ENCODE peak calls at places on chromosomes 6 and 20, in four cellular contexts. One of them, this sample, is unnamed. For H3K27me3 and H3K4me1, the result is how much of the 10 kb centered on the place peaks cover.

GRCh38 chr6:170176621-170177382 is 114.1 kb downstream of the DLL1 start:
- DNase-seq in Panc1: no peak
- DNase-seq in thoracic aorta: no peak
- DNase-seq in psoas muscle: no peak
- DNase-seq in this sample: peak

GRCh38 chr20:62929051-62929538 is 2.8 kb upstream of the DIDO1 start:
- DNase-seq in Panc1: no peak
- DNase-seq in thoracic aorta: no peak
- DNase-seq in psoas muscle: peak
- DNase-seq in this sample: no peak

GRCh38 chr6:13767121-13767794 is 47.1 kb downstream of the MCUR1 start:
- DNase-seq in thoracic aorta: no peak
- DNase-seq in psoas muscle: peak
- DNase-seq in Panc1: no peak
- DNase-seq in this sample: peak

GRCh38 chr6:26033942-26034354 is 53.3 kb upstream of the HFE start:
- DNase-seq in psoas muscle: peak
- DNase-seq in thoracic aorta: no peak
- DNase-seq in Panc1: no peak
- DNase-seq in this sample: no peak

GRCh38 chr6:131061041-131061770 is 1.8 kb downstream of the EPB41L2 start:
- DNase-seq in psoas muscle: no peak
- DNase-seq in Panc1: no peak
- DNase-seq in thoracic aorta: no peak
- DNase-seq in this sample: no peak

GRCh38 chr20:10492065-10492464 is 57.0 kb downstream of the SLX4IP start:
- DNase-seq in Panc1: no peak
- DNase-seq in thoracic aorta: no peak
- DNase-seq in psoas muscle: no peak
- DNase-seq in this sample: no peak

GRCh38 chr6:104789770-104790190 is 69.9 kb downstream of the HACE1 start:
- DNase-seq in Panc1: peak
- DNase-seq in psoas muscle: no peak
- DNase-seq in thoracic aorta: no peak
- DNase-seq in this sample: no peak

GRCh38 chr20:41141153-41141815 is 3.9 kb downstream of the PLCG1 start:
- DNase-seq in thoracic aorta: no peak
- DNase-seq in Panc1: no peak
- DNase-seq in psoas muscle: peak
- DNase-seq in this sample: no peak

GRCh38 chr6:89146748-89147715 is 1.2 kb downstream of the PM20D2 start:
- DNase-seq in Panc1: no peak
- DNase-seq in psoas muscle: peak
- DNase-seq in thoracic aorta: no peak
- DNase-seq in this sample: no peak

GRCh38 chr20:61887694-61888093 is 178.0 kb downstream of the TAF4 start:
- DNase-seq in Panc1: no peak
- DNase-seq in psoas muscle: peak
- DNase-seq in thoracic aorta: no peak
- DNase-seq in this sample: no peak

GRCh38 chr20:37526238-37526838 is 1.3 kb downstream of the BLCAP start:
- DNase-seq in thoracic aorta: no peak
- DNase-seq in Panc1: no peak
- DNase-seq in psoas muscle: no peak
- DNase-seq in this sample: no peak

GRCh38 chr6:32854376-32855178 is 585 bp downstream of the PSMB9 start:
- DNase-seq in psoas muscle: no peak
- DNase-seq in thoracic aorta: no peak
- DNase-seq in Panc1: no peak
- DNase-seq in this sample: no peak

GRCh38 chr20:9344080-9344920 is 170.1 kb upstream of the LAMP5 start:
- DNase-seq in thoracic aorta: no peak
- DNase-seq in Panc1: no peak
- DNase-seq in psoas muscle: no peak
- DNase-seq in this sample: no peak

GRCh38 chr6:22102671-22103070 is 194.2 kb downstream of the PRL start:
- DNase-seq in Panc1: no peak
- DNase-seq in psoas muscle: no peak
- DNase-seq in thoracic aorta: no peak
- DNase-seq in this sample: no peak

GRCh38 chr6:34027445-34027936 is 118.4 kb downstream of the GRM4 start:
- DNase-seq in psoas muscle: peak
- DNase-seq in Panc1: no peak
- DNase-seq in thoracic aorta: no peak
- DNase-seq in this sample: no peak

GRCh38 chr6:133923938-133924593 is 29.0 kb upstream of the TBPL1 start:
- DNase-seq in thoracic aorta: peak
- DNase-seq in psoas muscle: no peak
- DNase-seq in Panc1: peak
- DNase-seq in this sample: no peak

GRCh38 chr20:59785118-59785959 is 148.1 kb downstream of the SYCP2 start:
- DNase-seq in psoas muscle: no peak
- DNase-seq in Panc1: no peak
- DNase-seq in thoracic aorta: no peak
- DNase-seq in this sample: peak
- H3K27me3 ChIP-seq in psoas muscle: under half
- H3K27me3 ChIP-seq in Panc1: under half
- H3K27me3 ChIP-seq in thoracic aorta: under half
- H3K27me3 ChIP-seq in this sample: under half

GRCh38 chr6:139060332-139060731 is 31.8 kb downstream of the ABRACL start:
- DNase-seq in Panc1: no peak
- DNase-seq in thoracic aorta: no peak
- DNase-seq in psoas muscle: no peak
- DNase-seq in this sample: no peak
- H3K4me1 ChIP-seq in Panc1: under half
- H3K4me1 ChIP-seq in thoracic aorta: under half
- H3K4me1 ChIP-seq in psoas muscle: under half
- H3K4me1 ChIP-seq in this sample: under half

GRCh38 chr20:5369622-5370021 is 52.9 kb upstream of the PROKR2 start:
- DNase-seq in thoracic aorta: no peak
- DNase-seq in Panc1: no peak
- DNase-seq in psoas muscle: no peak
- DNase-seq in this sample: no peak
- H3K27me3 ChIP-seq in thoracic aorta: under half
- H3K27me3 ChIP-seq in Panc1: under half
- H3K27me3 ChIP-seq in psoas muscle: under half
- H3K27me3 ChIP-seq in this sample: under half

DNA sequence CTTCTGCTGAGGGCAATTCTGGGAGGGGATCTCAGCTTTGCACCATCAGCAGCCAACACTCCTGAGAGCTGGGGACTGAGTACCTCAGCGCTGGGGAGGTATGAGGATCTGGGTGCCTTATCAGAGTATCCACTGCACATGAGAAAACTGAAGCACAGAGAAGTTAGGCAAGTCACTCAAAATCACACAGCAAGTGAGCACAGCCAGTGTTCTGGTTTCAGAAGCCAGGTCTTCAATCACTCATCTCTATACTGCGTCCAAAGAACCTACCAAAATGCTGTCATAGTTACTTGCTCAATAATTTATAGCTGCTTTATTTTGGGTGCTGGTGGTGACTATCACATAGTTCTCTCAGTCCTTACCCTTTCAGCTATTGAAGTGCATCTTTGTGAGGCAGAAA is 5.0 kb downstream of the ADTRP start:
- DNase-seq in thoracic aorta: no peak
- DNase-seq in Panc1: no peak
- DNase-seq in psoas muscle: no peak
- DNase-seq in this sample: no peak
- H3K4me1 ChIP-seq in thoracic aorta: under half
- H3K4me1 ChIP-seq in Panc1: under half
- H3K4me1 ChIP-seq in psoas muscle: under half
- H3K4me1 ChIP-seq in this sample: half or more

DNA sequence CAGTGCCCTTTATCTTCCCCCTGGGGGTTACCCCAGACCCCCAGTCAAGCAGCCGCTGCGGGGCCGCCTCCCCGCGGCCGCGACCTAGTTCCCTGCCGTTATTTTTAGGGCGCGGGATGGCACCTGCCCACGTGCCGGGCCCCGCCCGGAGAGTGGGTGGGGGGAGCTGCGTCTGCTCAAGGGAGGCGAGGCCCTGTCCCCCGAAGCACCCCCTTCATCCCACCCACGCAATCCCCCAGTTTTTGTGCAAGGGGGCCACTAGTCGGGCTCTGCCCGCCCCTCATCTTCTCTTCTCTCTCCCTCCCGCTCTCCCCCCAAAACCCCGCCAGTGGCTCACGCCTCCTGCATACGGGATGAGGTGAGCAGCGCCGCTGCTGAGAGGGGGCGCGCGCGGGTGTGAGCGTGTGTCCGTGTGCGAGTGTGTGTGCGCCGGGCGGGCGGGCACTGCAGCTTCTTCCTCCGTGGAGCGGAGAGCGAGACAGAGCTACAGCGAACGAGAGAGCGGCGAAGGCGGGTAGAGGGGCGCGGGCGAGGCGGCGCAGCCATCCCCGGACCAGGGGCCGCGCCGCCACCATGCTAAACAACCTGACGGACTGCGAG is at the start of gene SLC12A5:
- DNase-seq in thoracic aorta: no peak
- DNase-seq in psoas muscle: no peak
- DNase-seq in Panc1: no peak
- DNase-seq in this sample: no peak
- H3K27me3 ChIP-seq in thoracic aorta: under half
- H3K27me3 ChIP-seq in psoas muscle: under half
- H3K27me3 ChIP-seq in Panc1: under half
- H3K27me3 ChIP-seq in this sample: half or more

This sample was measured in suprapubic skin.